ENCODE peak calls at places on chromosomes 5 and 9, in nine cellular contexts. F, B, G, I, X, L, U, S and H are unnamed samples.

GRCh38 chr5:135356522-135357318 is 42.3 kb downstream of the MACROH2A1 start:
- DNase-seq in F (peak), B (no peak), U (no peak), L (peak), I (peak), S (no peak), G (peak), X (peak), H (no peak)

GRCh38 chr9:127154390-127155191 is 32.2 kb upstream of the ANGPTL2 start:
- DNase-seq in F (no peak), B (no peak), I (peak), L (peak), U (no peak), G (peak), S (no peak), X (peak), H (peak)

GRCh38 chr5:153866176-153866575 is 172.5 kb downstream of the FAM114A2 start:
- DNase-seq in I (no peak), U (no peak), X (no peak), G (no peak), L (no peak), F (no peak), B (no peak), S (no peak), H (no peak)

GRCh38 chr5:134029156-134029555 is 24.4 kb upstream of the VDAC1 start:
- DNase-seq in F (no peak), S (peak), G (no peak), U (no peak), B (peak), L (peak), X (peak), I (peak), H (no peak)

GRCh38 chr9:120729796-120730195 is 15.5 kb upstream of the MEGF9 start:
- DNase-seq in F (no peak), G (no peak), L (no peak), S (peak), I (no peak), X (no peak), U (no peak), B (no peak), H (peak)

GRCh38 chr5:123916331-123917121 is 404.5 kb downstream of the CSNK1G3 start:
- DNase-seq in U (no peak), B (peak), I (peak), S (no peak), X (peak), L (peak), F (peak), G (no peak), H (no peak)

GRCh38 chr9:79800578-79800977 is 228.8 kb downstream of the TLE4 start:
- DNase-seq in S (no peak), I (no peak), U (no peak), L (no peak), F (no peak), G (no peak), B (no peak), X (no peak), H (no peak)

GRCh38 chr9:132584616-132585560 is 2.5 kb downstream of the BARHL1 start:
- DNase-seq in U (no peak), S (peak), X (peak), F (no peak), G (no peak), L (peak), B (no peak), I (peak), H (no peak)

GRCh38 chr9:16245756-16246440 is 624.6 kb downstream of the BNC2 start:
- DNase-seq in L (peak), G (no peak), U (no peak), I (peak), F (no peak), S (peak), X (no peak), B (no peak), H (no peak)

GRCh38 chr5:129905467-129906176 is 1.4 kb downstream of the CHSY3 start:
- DNase-seq in L (peak), X (no peak), U (no peak), I (peak), G (peak), S (peak), F (no peak), B (no peak), H (no peak)

GRCh38 chr9:91503650-91504007 is 80.0 kb upstream of the NFIL3 start:
- DNase-seq in B (no peak), I (peak), X (no peak), F (no peak), U (no peak), G (no peak), L (peak), S (no peak), H (no peak)

GRCh38 chr5:101534486-101535110 is 631.5 kb upstream of the ST8SIA4 start:
- DNase-seq in I (no peak), B (peak), X (peak), G (no peak), U (no peak), S (no peak), L (peak), F (no peak), H (no peak)

DNA sequence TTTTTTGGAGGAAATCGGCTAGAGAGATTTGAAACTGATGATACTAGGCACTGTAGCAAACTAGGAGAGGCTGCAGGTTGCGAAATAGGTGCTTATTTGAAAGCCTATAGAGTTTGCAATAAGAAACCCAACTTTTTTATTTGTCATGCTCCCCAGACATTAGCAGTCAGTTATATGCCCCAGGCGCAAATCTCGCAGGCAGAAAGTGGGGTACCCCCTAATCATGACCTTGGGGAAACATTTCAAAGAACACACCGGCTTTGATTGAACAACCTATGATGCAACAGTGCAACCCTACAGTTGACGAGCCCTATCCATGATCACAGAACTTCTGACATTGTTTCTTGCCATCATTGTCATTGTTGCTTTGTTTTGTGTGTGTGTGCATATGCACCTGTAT is 510.5 kb downstream of the RAB3C start:
- DNase-seq in U (no peak), G (no peak), X (no peak), L (no peak), I (peak), B (no peak), S (peak), F (no peak), H (no peak)
- H3K4me3 ChIP-seq in U (no peak), G (no peak), X (no peak), L (peak), I (peak), B (peak), S (peak), F (no peak), H (no peak)

GRCh38 chr5:131160134-131160533 is 4.9 kb downstream of the HINT1 start:
- DNase-seq in B (no peak), F (no peak), I (no peak), U (no peak), G (no peak), S (no peak), L (no peak), X (no peak), H (no peak)
- H3K4me3 ChIP-seq in B (no peak), F (no peak), I (no peak), U (no peak), G (no peak), S (no peak), L (no peak), X (no peak), H (no peak)

GRCh38 chr5:35859101-35859661 is 2.5 kb downstream of the IL7R start:
- DNase-seq in F (no peak), S (no peak), I (peak), L (peak), U (no peak), B (no peak), X (peak), G (no peak), H (peak)

GRCh38 chr5:35856186-35857003 is at the start of gene IL7R:
- DNase-seq in B (peak), S (no peak), U (no peak), I (peak), L (peak), G (no peak), F (no peak), X (peak), H (peak)

GRCh38 chr5:35855221-35855620 is 1.5 kb upstream of the IL7R start:
- DNase-seq in L (no peak), G (no peak), X (no peak), U (no peak), S (no peak), F (no peak), I (no peak), B (no peak), H (no peak)

GRCh38 chr5:35857004-35857345 is 284 bp downstream of the IL7R start:
- DNase-seq in U (no peak), G (no peak), I (no peak), S (no peak), L (peak), F (no peak), B (no peak), X (peak), H (no peak)

DNA sequence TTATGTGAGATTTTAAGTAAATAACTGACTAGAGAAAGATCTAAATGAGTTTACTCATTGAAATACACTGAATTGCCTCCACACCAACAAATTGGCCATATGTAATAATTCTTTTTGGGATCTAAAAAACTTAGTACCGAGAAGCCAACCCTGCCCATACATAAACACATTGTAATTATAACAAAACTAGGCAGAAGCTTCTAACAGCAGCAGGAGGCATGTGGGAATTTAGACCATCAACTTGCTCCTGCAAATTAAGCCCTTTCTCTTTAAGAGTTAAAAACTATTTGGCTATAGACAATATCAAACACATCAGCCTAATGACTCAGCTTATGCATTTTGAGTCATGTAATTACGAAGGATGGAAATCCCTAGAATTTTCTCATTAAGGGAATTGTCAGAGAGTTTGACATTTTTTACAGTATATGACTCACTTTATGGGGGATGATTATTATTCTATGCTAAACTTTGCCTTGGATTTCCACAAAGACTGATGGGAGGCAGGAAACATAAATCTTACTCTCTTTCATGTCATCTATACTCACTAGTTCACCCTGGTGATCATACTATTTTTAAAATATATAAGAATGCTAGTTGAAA is 1.0 kb downstream of the IL7R start:
- DNase-seq in S (no peak), L (peak), G (no peak), F (no peak), U (no peak), B (peak), X (peak), I (peak), H (no peak)
- H3K4me3 ChIP-seq in S (no peak), L (peak), G (no peak), F (no peak), U (peak), B (peak), X (peak), I (no peak), H (peak)

GRCh38 chr9:89842267-89842768 is 237.5 kb downstream of the GADD45G start:
- DNase-seq in F (no peak), G (peak), S (no peak), B (no peak), I (no peak), X (no peak), L (no peak), U (no peak), H (no peak)

GRCh38 chr9:89841456-89841855 is 236.6 kb downstream of the GADD45G start:
- DNase-seq in L (no peak), S (no peak), U (no peak), I (no peak), F (no peak), B (no peak), G (no peak), X (no peak), H (no peak)

GRCh38 chr9:89837911-89838310 is 233.1 kb downstream of the GADD45G start:
- DNase-seq in U (no peak), L (no peak), X (no peak), G (no peak), B (no peak), S (no peak), F (no peak), I (no peak), H (no peak)

GRCh38 chr9:89839427-89839826 is 234.6 kb downstream of the GADD45G start:
- DNase-seq in I (no peak), S (no peak), G (no peak), B (no peak), U (no peak), F (no peak), X (no peak), L (no peak), H (no peak)

DNA sequence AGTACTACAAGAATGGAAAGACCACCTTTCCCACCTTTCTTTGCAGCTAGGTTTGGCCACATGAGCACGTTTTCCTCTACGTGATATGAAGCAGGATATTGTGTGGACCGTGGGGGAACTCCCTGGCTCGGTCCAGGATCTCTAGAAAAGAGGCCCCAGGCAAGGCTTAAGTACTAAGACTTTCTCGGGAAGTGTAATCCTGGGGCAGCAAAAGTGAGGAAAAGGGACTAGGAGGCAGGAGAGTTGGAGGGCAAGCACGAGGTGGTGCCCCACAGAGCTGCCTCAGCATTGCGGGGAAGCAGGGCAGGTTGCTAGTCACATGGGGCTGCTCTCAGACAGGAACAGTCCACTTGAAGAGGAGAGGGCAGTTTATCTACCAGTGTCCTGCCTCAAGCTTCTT is 235.1 kb downstream of the GADD45G start:
- DNase-seq in B (no peak), X (no peak), G (no peak), L (no peak), S (no peak), U (no peak), F (no peak), I (no peak), H (no peak)
- H3K4me3 ChIP-seq in B (no peak), X (no peak), G (no peak), L (no peak), S (no peak), U (no peak), F (no peak), I (no peak), H (no peak)

GRCh38 chr5:80143491-80143890 is 108.3 kb downstream of the THBS4 start:
- DNase-seq in B (no peak), G (no peak), F (no peak), L (no peak), U (no peak), S (no peak), I (no peak), X (no peak), H (peak)

GRCh38 chr5:80146036-80146435 is 109.8 kb downstream of the SERINC5 start:
- DNase-seq in I (no peak), F (no peak), U (no peak), L (no peak), S (no peak), G (no peak), X (no peak), B (no peak), H (no peak)

GRCh38 chr5:80149161-80149609 is 106.7 kb downstream of the SERINC5 start:
- DNase-seq in S (no peak), U (no peak), L (no peak), F (no peak), G (no peak), B (no peak), I (no peak), X (no peak), H (no peak)

GRCh38 chr5:80150731-80151130 is 105.1 kb downstream of the SERINC5 start:
- DNase-seq in S (no peak), U (no peak), L (no peak), F (no peak), G (no peak), I (no peak), B (no peak), X (no peak), H (no peak)

DNA sequence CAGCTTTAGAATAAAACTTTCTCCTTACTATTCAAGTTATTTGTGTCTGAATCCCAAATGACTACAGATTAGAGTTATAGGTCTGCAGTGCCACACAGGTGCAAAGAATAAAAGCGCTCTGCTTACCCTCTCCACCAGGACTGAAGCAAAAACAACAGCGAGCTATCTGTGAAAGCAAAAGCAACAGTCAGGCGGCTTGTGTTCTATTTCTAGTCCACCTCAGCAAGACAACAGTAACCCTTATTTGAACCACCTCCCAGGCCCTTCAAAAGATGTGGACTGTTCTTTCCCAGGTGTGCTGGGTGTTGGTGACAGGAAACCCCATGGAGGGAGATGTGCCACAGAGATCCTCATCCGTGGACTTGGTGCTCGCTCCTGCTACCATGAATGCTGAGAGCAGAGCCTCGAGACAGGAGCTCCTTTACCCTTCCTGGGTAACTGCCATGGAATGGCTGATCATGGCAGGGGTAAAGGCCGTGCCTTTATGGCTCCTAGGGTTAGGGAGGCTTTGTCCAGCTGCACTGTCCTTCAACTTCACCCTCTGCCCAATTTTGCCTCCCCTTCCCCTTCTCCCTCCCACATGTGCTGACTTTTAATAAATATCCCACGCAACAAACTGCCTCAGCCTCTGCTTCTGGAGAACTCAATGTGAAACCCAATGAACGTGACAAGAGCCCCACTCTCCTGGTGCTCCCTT is 108.6 kb downstream of the SERINC5 start:
- DNase-seq in L (no peak), G (no peak), U (no peak), B (no peak), S (no peak), X (no peak), F (no peak), I (no peak), H (peak)
- H3K4me3 ChIP-seq in L (no peak), G (no peak), U (no peak), B (no peak), S (no peak), X (no peak), F (no peak), I (no peak), H (no peak)

DNA sequence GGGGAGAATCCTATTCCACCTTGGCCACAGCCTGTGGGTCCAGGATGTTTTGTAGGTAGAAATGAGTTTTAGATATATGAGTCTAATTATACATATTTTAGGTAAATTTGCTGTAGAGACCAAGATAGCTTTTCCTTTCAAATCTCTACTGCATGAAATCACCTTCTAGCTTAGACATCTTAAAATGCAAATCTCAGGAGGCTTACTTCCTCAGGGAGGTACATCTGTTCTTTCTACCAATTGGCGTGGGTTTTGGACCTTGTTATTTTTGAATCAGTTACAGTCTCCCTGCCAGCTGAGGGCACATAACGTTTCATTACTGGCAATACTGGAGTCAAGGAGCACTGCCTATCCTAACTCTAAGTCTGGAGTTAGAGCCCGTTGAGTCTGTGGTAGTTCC is 28.7 kb upstream of the MAST4 start:
- DNase-seq in F (no peak), X (no peak), G (no peak), S (no peak), U (no peak), B (no peak), L (no peak), I (no peak), H (no peak)
- H3K4me3 ChIP-seq in F (no peak), X (no peak), G (no peak), S (no peak), U (no peak), B (no peak), L (no peak), I (no peak), H (no peak)

GRCh38 chr5:27473300-27474053 is 435.1 kb upstream of the CDH9 start:
- DNase-seq in U (no peak), G (no peak), S (peak), I (no peak), B (no peak), F (no peak), X (no peak), L (no peak), H (no peak)

GRCh38 chr5:27472000-27472763 is 433.8 kb upstream of the CDH9 start:
- DNase-seq in F (no peak), L (peak), G (no peak), U (no peak), S (peak), B (no peak), X (no peak), I (peak), H (no peak)

GRCh38 chr5:27474395-27474794 is 436.0 kb upstream of the CDH9 start:
- DNase-seq in U (no peak), L (no peak), G (no peak), X (no peak), B (no peak), I (no peak), F (no peak), S (no peak), H (no peak)

GRCh38 chr5:27474054-27474323 is 435.6 kb upstream of the CDH9 start:
- DNase-seq in S (no peak), L (no peak), G (no peak), I (no peak), U (no peak), F (no peak), X (no peak), B (no peak), H (no peak)

GRCh38 chr5:27472875-27473274 is 434.5 kb upstream of the CDH9 start:
- DNase-seq in X (no peak), I (no peak), L (no peak), F (no peak), S (peak), B (no peak), G (no peak), U (no peak), H (no peak)
- H3K4me3 ChIP-seq in X (no peak), I (no peak), L (no peak), F (no peak), S (peak), B (no peak), G (no peak), U (no peak), H (no peak)

DNA sequence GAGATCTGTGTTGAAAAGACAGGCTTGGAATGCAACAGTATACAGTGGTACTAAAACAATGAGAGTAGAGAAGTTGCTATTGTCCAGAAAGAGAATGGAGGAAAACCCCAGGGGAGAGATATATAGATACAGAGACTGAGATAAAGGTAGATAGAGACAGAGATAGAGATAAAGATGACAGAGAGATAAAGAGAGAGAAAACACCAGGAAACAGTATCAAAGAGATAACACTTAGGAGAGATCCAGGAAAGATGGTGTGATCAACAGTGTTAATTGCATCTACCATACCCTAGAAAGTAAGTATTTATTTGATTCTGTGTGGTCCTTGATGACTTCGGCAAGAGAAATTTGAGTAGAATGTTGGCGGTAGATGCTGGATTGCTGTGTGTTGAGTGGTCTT is 461.8 kb upstream of the RIOK2 start:
- DNase-seq in I (no peak), F (no peak), L (no peak), S (no peak), B (no peak), G (no peak), X (no peak), U (no peak), H (no peak)
- H3K4me3 ChIP-seq in I (no peak), F (no peak), L (no peak), S (no peak), B (no peak), G (no peak), X (no peak), U (no peak), H (no peak)

GRCh38 chr9:129490583-129491485 is 130.1 kb downstream of the C9orf50 start:
- DNase-seq in B (no peak), S (peak), I (no peak), F (no peak), L (no peak), G (no peak), X (no peak), U (no peak), H (no peak)
- H3K4me3 ChIP-seq in B (peak), S (peak), I (peak), F (peak), L (no peak), G (peak), X (no peak), U (peak), H (no peak)